ENCODE peak calls at places on chromosomes 7 and 10, in four cellular contexts. F, D, T and N are unnamed samples.
A peak's percentile ranks its signal among the peaks of the same experiment; 100 is the strongest.

GRCh38 chr10:28241766-28242399 is 61.0 kb downstream of the MPP7 start:
- DNase-seq in F (no peak), T (no peak), D (no peak), N (peak; percentile 72)

GRCh38 chr10:88116491-88116890 is 253.1 kb downstream of the PTEN start:
- DNase-seq in T (no peak), D (no peak), F (no peak), N (no peak)

GRCh38 chr7:25029075-25029474 is 49.1 kb upstream of the OSBPL3 start:
- DNase-seq in T (no peak), D (no peak), F (no peak), N (no peak)

GRCh38 chr10:81730901-81731300 is 144.1 kb upstream of the NRG3 start:
- DNase-seq in D (no peak), T (no peak), F (no peak), N (no peak)

GRCh38 chr10:9056521-9056920 is 1002.0 kb downstream of the GATA3 start:
- DNase-seq in F (no peak), D (no peak), T (no peak), N (no peak)

GRCh38 chr7:156650042-156650441 is 9.5 kb downstream of the RNF32 start:
- DNase-seq in T (no peak), F (no peak), D (peak; percentile 77), N (no peak)

GRCh38 chr7:13276977-13277376 is 589.5 kb downstream of the ARL4A start:
- DNase-seq in D (no peak), F (no peak), T (no peak), N (no peak)

GRCh38 chr7:84041649-84042048 is 152.9 kb downstream of the SEMA3A start:
- DNase-seq in D (no peak), F (no peak), T (no peak), N (no peak)

GRCh38 chr10:71286521-71287294 is 32.4 kb upstream of the SLC29A3 start:
- DNase-seq in F (no peak), T (no peak), D (no peak), N (no peak)

GRCh38 chr10:71283410-71283809 is 35.6 kb upstream of the SLC29A3 start:
- DNase-seq in D (no peak), F (no peak), T (no peak), N (no peak)

GRCh38 chr10:71285986-71286385 is 33.1 kb upstream of the SLC29A3 start:
- DNase-seq in D (no peak), F (no peak), T (no peak), N (no peak)

GRCh38 chr10:71284544-71285179 is 34.4 kb upstream of the SLC29A3 start:
- DNase-seq in D (no peak), F (no peak), T (no peak), N (no peak)

GRCh38 chr10:71285180-71285545 is 33.9 kb upstream of the SLC29A3 start:
- DNase-seq in D (no peak), T (peak; percentile 54), F (no peak), N (peak; percentile 23)
- TF ChIP-seq CTCF in D (peak; percentile 59), T (peak; percentile 76), F (peak; percentile 42), N (peak; percentile 69)

GRCh38 chr7:143396182-143396581 is 12.5 kb downstream of the EPHA1 start:
- DNase-seq in T (no peak), D (no peak), F (no peak), N (no peak)

GRCh38 chr7:143396625-143397556 is 11.8 kb downstream of the EPHA1 start:
- DNase-seq in T (no peak), D (peak; percentile 90), F (no peak), N (no peak)

GRCh38 chr7:143394068-143394467 is 12.9 kb downstream of the ZYX start:
- DNase-seq in F (no peak), D (no peak), T (no peak), N (no peak)

GRCh38 chr7:143394777-143395176 is 13.6 kb downstream of the ZYX start:
- DNase-seq in T (no peak), F (no peak), D (no peak), N (no peak)

GRCh38 chr7:143395187-143396149 is 13.2 kb downstream of the EPHA1 start:
- DNase-seq in D (peak; percentile 95), F (no peak), T (peak; percentile 47), N (no peak)
- TF ChIP-seq CTCF in D (no peak), F (no peak), T (no peak), N (peak; percentile 26)

DNA sequence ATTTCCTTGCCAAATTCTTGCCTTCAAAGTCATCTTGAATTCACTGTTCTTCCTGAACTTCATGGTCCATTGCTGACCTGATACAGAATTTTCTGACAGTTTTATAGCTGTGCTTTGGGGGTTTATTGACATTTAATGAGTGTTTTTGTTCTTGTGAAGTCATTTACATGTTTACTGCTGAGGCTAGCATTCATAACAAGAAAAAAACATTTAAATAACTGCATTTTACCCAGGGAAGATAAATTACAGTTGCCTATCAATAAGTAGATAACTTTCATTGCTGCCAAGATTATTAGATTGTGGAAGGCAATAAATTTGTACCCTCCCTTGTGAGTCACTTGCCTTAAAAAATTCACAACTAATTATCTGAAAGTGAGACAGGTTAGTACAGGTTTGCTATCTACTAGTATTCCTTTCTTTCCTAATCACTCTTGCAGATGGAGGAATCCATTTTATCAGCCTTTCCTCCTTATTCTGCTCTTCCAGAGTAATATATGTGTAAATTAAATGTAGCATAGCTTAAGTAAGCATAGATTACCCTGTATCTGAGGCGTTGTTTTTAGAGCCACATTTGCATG is 178.3 kb downstream of the EXOC4 start:
- DNase-seq in T (no peak), D (no peak), F (no peak), N (no peak)
- TF ChIP-seq CTCF in T (no peak), D (no peak), F (no peak), N (no peak)

DNA sequence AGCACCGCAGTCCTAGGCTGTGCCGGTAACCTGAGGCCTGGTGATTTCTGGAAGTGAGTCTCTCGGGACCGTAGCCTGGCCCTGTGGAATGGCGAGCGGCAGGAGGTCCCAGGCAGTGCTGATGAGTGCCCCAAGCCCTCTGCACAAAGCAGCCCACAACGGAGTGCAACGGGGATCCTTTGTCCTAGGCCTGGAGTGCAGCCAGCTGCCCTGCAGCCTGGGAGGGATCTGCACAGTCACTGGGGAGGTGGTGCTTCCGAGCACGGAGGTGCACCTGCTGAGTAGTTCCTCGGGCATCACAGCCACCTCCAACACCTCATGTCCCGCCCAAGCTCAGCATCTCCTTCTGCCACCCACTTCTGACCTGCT is 162.8 kb upstream of the ZMIZ1 start:
- DNase-seq in D (peak; percentile 45), T (no peak), F (no peak), N (no peak)
- TF ChIP-seq CTCF in D (no peak), T (no peak), F (no peak), N (no peak)

GRCh38 chr7:5678295-5679046 is 103.0 kb downstream of the RNF216 start:
- DNase-seq in D (no peak), F (no peak), T (no peak), N (no peak)
- TF ChIP-seq CTCF in D (no peak), F (no peak), T (no peak), N (no peak)

GRCh38 chr10:130045091-130045652 is 65.5 kb downstream of the C10orf143 start:
- DNase-seq in D (no peak), F (no peak), T (no peak), N (no peak)
- TF ChIP-seq CTCF in D (no peak), F (no peak), T (no peak), N (no peak)

DNA sequence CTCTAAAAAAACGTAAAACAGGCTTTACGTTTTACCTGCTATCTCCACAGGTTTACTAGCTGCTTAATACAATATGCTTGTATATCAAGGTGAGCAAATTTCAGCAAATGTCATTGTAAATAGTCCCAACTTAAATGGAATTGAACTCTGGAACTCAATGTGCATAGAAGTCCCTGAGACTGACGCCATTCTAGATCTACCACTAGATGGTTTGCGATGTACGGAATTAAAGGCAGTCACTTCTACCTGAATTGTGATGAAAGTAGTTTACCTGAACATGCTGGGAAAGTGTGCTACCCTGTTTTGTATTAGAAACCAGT is 837 bp upstream of the SNX13 start:
- DNase-seq in D (no peak), T (no peak), F (no peak), N (no peak)
- TF ChIP-seq CTCF in D (no peak), T (no peak), F (no peak), N (no peak)